ENCODE peak calls at places on chromosomes 5 and 9, in nine cellular contexts. Y, M, E, L, V, U, R, O and K are unnamed samples.

GRCh38 chr5:168851902-168852321 is 272.7 kb upstream of the PANK3 start:
- DNase-seq in U (peak), R (no peak), M (no peak), O (no peak), V (no peak), L (no peak), Y (no peak), E (no peak), K (no peak)

GRCh38 chr5:9551567-9551966 is 5.7 kb upstream of the SEMA5A start:
- DNase-seq in O (no peak), E (no peak), M (no peak), L (no peak), U (no peak), Y (no peak), R (no peak), V (no peak), K (no peak)

GRCh38 chr5:88190106-88190834 is 78.4 kb downstream of the TMEM161B start:
- DNase-seq in L (no peak), R (no peak), V (no peak), U (no peak), Y (no peak), E (peak), M (no peak), O (no peak), K (no peak)

GRCh38 chr5:61603211-61603908 is 271.3 kb downstream of the ZSWIM6 start:
- DNase-seq in L (no peak), E (peak), Y (no peak), M (no peak), V (no peak), U (peak), R (no peak), O (no peak), K (no peak)

GRCh38 chr9:79382468-79382867 is 189.3 kb upstream of the TLE4 start:
- DNase-seq in L (no peak), M (no peak), R (no peak), U (no peak), V (no peak), E (no peak), O (no peak), Y (no peak), K (no peak)

GRCh38 chr5:180340856-180341255 is 12.3 kb downstream of the GFPT2 start:
- DNase-seq in O (no peak), M (no peak), R (no peak), U (no peak), V (no peak), Y (no peak), E (no peak), L (no peak), K (no peak)

GRCh38 chr9:132144708-132145365 is 17.0 kb upstream of the NTNG2 start:
- DNase-seq in L (no peak), U (peak), M (no peak), O (no peak), V (no peak), E (no peak), R (no peak), Y (no peak), K (no peak)

GRCh38 chr5:174340221-174340620 is 294.7 kb downstream of the NSG2 start:
- DNase-seq in M (no peak), R (no peak), U (no peak), L (no peak), O (no peak), E (no peak), Y (no peak), V (no peak), K (no peak)

GRCh38 chr5:1568201-1568979 is 44.6 kb upstream of the LPCAT1 start:
- DNase-seq in E (no peak), Y (peak), M (peak), L (no peak), R (no peak), O (no peak), U (peak), V (no peak), K (no peak)

GRCh38 chr5:78899922-78900362 is 85.2 kb downstream of the ARSB start:
- DNase-seq in E (no peak), V (no peak), L (no peak), O (peak), M (no peak), Y (peak), U (peak), R (peak), K (no peak)

GRCh38 chr9:71647094-71647591 is 121.2 kb downstream of the CEMIP2 start:
- DNase-seq in Y (no peak), E (peak), O (peak), U (peak), R (no peak), M (peak), L (peak), V (peak), K (no peak)

GRCh38 chr9:27572918-27573698 is at the start of gene C9orf72:
- DNase-seq in E (peak), U (peak), O (no peak), V (peak), R (peak), M (peak), L (peak), Y (peak), K (peak)

GRCh38 chr9:89430995-89431394 is 66.9 kb downstream of the SEMA4D start:
- DNase-seq in V (no peak), O (no peak), E (no peak), M (no peak), U (no peak), R (no peak), L (no peak), Y (no peak), K (no peak)

GRCh38 chr9:706606-707451 is 134.7 kb upstream of the DMRT1 start:
- DNase-seq in O (peak), R (peak), Y (peak), E (peak), U (peak), M (peak), L (no peak), V (peak), K (peak)

GRCh38 chr9:21709464-21710058 is 92.9 kb upstream of the MTAP start:
- DNase-seq in O (peak), R (peak), E (no peak), L (no peak), Y (peak), M (no peak), V (peak), U (no peak), K (no peak)

GRCh38 chr9:19085295-19085694 is 17.4 kb downstream of the HAUS6 start:
- DNase-seq in O (no peak), E (no peak), L (peak), V (no peak), M (no peak), Y (peak), R (no peak), U (peak), K (no peak)

GRCh38 chr9:78821126-78821822 is 524.3 kb downstream of the PSAT1 start:
- DNase-seq in O (peak), L (no peak), Y (peak), V (no peak), M (no peak), U (peak), R (no peak), E (no peak), K (peak)

GRCh38 chr9:95082401-95083084 is 235.0 kb downstream of the FANCC start:
- DNase-seq in U (no peak), R (no peak), E (no peak), V (no peak), L (no peak), M (peak), O (no peak), Y (no peak), K (no peak)

GRCh38 chr5:96332535-96333396 is 100.3 kb downstream of the PCSK1 start:
- DNase-seq in R (no peak), V (no peak), E (peak), U (no peak), M (no peak), Y (no peak), O (no peak), L (no peak), K (no peak)

GRCh38 chr9:94697972-94698581 is 28.4 kb upstream of the AOPEP start:
- DNase-seq in E (no peak), V (no peak), M (no peak), L (peak), R (no peak), O (no peak), U (peak), Y (peak), K (no peak)

GRCh38 chr5:181052928-181053759 is 13.1 kb downstream of the BTNL9 start:
- DNase-seq in U (peak), L (no peak), V (no peak), Y (peak), O (no peak), R (no peak), M (no peak), E (no peak), K (no peak)

GRCh38 chr5:51388488-51389325 is 5.5 kb downstream of the ISL1 start:
- DNase-seq in M (no peak), R (no peak), L (no peak), O (no peak), V (no peak), U (no peak), Y (no peak), E (no peak), K (no peak)

GRCh38 chr5:2256646-2257288 is 374.0 kb upstream of the IRX4 start:
- DNase-seq in L (no peak), O (no peak), U (no peak), M (no peak), E (no peak), Y (no peak), V (no peak), R (no peak), K (no peak)